ENCODE peak calls at places on chromosomes 2 and 18, in ten cellular contexts. R is K562; K is tibial nerve; I is lung; M is heart right ventricle; G is IMR-90; U is CD8-positive, alpha-beta memory T cell; Q is A549; E is right cardiac atrium; D is A673. Y is an unnamed sample. For H3K4me1, the result is how much of the 10 kb centered on the place peaks cover.

GRCh38 chr2:186346216-186346615 is 139.8 kb upstream of the ZC3H15 start:
- DNase-seq in I (no peak), D (no peak), R (no peak), E (no peak), M (no peak), U (no peak), K (no peak), Q (no peak), G (no peak), Y (no peak)

GRCh38 chr2:156110890-156111289 is 221.6 kb downstream of the NR4A2 start:
- DNase-seq in M (no peak), K (no peak), E (peak), G (no peak), I (no peak), R (peak), D (peak), U (no peak), Q (no peak), Y (peak)

GRCh38 chr2:242098445-242099128 is 229.1 kb downstream of the RTP5 start:
- DNase-seq in D (no peak), U (no peak), Q (no peak), E (no peak), R (peak), I (no peak), M (no peak), G (peak), K (no peak), Y (no peak)

GRCh38 chr18:36464126-36464651 is 166.7 kb downstream of the FHOD3 start:
- DNase-seq in E (no peak), M (no peak), G (peak), K (no peak), D (no peak), Q (no peak), U (no peak), R (no peak), I (no peak), Y (peak)

GRCh38 chr2:160484859-160485520 is 8.6 kb downstream of the RBMS1 start:
- DNase-seq in U (no peak), D (peak), E (no peak), K (no peak), R (no peak), I (no peak), G (no peak), Q (no peak), M (no peak), Y (peak)

GRCh38 chr2:27681844-27682243 is 18.2 kb downstream of the SLC4A1AP start:
- DNase-seq in D (no peak), G (peak), E (no peak), R (no peak), M (no peak), I (no peak), Q (no peak), K (no peak), U (no peak), Y (peak)

GRCh38 chr2:210577263-210578071 is 21.1 kb downstream of the CPS1 start:
- DNase-seq in M (no peak), R (peak), E (no peak), K (no peak), D (peak), I (no peak), G (peak), Q (peak), U (peak), Y (peak)

GRCh38 chr2:67797801-67798535 is 264.8 kb downstream of the C1D start:
- DNase-seq in U (no peak), I (peak), D (peak), Q (no peak), G (peak), M (no peak), E (no peak), R (no peak), K (no peak), Y (no peak)

GRCh38 chr2:114160263-114161001 is 270.5 kb downstream of the ACTR3 start:
- DNase-seq in M (no peak), E (no peak), U (no peak), G (no peak), K (no peak), I (no peak), R (no peak), D (no peak), Q (no peak), Y (peak)

GRCh38 chr2:20223345-20224190 is 1.4 kb downstream of the SDC1 start:
- DNase-seq in I (no peak), K (no peak), M (no peak), R (no peak), G (peak), D (peak), Q (peak), E (peak), U (no peak), Y (no peak)

GRCh38 chr2:117698287-117698686 is 116.2 kb upstream of the DDX18 start:
- DNase-seq in G (no peak), K (no peak), R (no peak), I (no peak), D (no peak), E (no peak), U (no peak), Q (no peak), M (no peak), Y (no peak)

GRCh38 chr2:155026646-155027045 is 328.2 kb downstream of the KCNJ3 start:
- DNase-seq in I (no peak), U (no peak), M (no peak), D (no peak), K (no peak), R (no peak), G (no peak), E (no peak), Q (no peak), Y (no peak)

GRCh38 chr18:3720818-3721545 is 271.0 kb downstream of the TGIF1 start:
- DNase-seq in U (no peak), Q (no peak), I (no peak), K (no peak), R (no peak), G (no peak), E (no peak), M (no peak), D (peak), Y (peak)

GRCh38 chr18:34866739-34867138 is 156.6 kb downstream of the DTNA start:
- DNase-seq in I (no peak), M (no peak), K (no peak), U (no peak), G (peak), R (no peak), E (no peak), D (peak), Q (no peak), Y (no peak)

GRCh38 chr2:128041561-128041960 is 13.7 kb upstream of the SAP130 start:
- DNase-seq in K (no peak), G (no peak), R (no peak), U (no peak), Q (no peak), E (no peak), D (no peak), M (no peak), I (no peak), Y (no peak)

GRCh38 chr2:216006164-216006663 is 7.1 kb downstream of the MREG start:
- DNase-seq in E (no peak), U (peak), Q (no peak), D (peak), R (peak), I (peak), K (no peak), G (no peak), M (no peak), Y (no peak)

GRCh38 chr18:45910405-45911023 is 56.6 kb downstream of the EPG5 start:
- DNase-seq in M (peak), K (no peak), R (peak), G (peak), U (peak), I (peak), E (peak), D (peak), Q (peak), Y (peak)

GRCh38 chr2:1482981-1483380 is 69.7 kb downstream of the TPO start:
- DNase-seq in K (no peak), R (no peak), U (no peak), E (no peak), Q (no peak), M (no peak), G (no peak), D (no peak), I (no peak), Y (no peak)

GRCh38 chr2:96764253-96764637 is 3.5 kb downstream of the CNNM4 start:
- DNase-seq in Q (no peak), M (peak), K (no peak), E (peak), U (no peak), D (no peak), R (peak), I (no peak), G (no peak), Y (no peak)

GRCh38 chr2:23322813-23323212 is 62.2 kb upstream of the KLHL29 start:
- DNase-seq in R (no peak), G (no peak), Q (no peak), D (no peak), E (no peak), M (no peak), U (no peak), I (no peak), K (no peak), Y (peak)

GRCh38 chr2:188478724-188479123 is 187.1 kb downstream of the GULP1 start:
- DNase-seq in M (no peak), G (no peak), K (no peak), U (no peak), D (peak), I (no peak), E (no peak), R (no peak), Q (no peak), Y (peak)

GRCh38 chr2:236303935-236304334 is 39.7 kb upstream of the ASB18 start:
- DNase-seq in R (no peak), U (no peak), E (no peak), K (no peak), G (no peak), M (no peak), I (no peak), D (no peak), Q (no peak), Y (no peak)

GRCh38 chr2:3204031-3204430 is 173.6 kb downstream of the EIPR1 start:
- DNase-seq in E (no peak), R (no peak), D (no peak), G (no peak), M (no peak), U (no peak), K (no peak), I (no peak), Q (no peak), Y (no peak)

GRCh38 chr18:48992791-48993555 is 42.2 kb upstream of the SMAD7 start:
- DNase-seq in M (no peak), Q (no peak), G (no peak), D (no peak), E (no peak), R (peak), U (no peak), I (no peak), K (no peak), Y (peak)

GRCh38 chr2:241598487-241598886 is 38.5 kb downstream of the THAP4 start:
- DNase-seq in U (no peak), I (no peak), R (no peak), Q (no peak), G (no peak), M (no peak), E (no peak), K (no peak), D (no peak), Y (peak)

GRCh38 chr18:31225668-31226067 is 63.0 kb upstream of the DSC1 start:
- DNase-seq in I (no peak), Q (no peak), D (no peak), R (no peak), U (no peak), E (peak), M (peak), G (peak), K (no peak), Y (no peak)

GRCh38 chr18:13381907-13382682 is 163.5 kb downstream of the LDLRAD4 start:
- DNase-seq in D (no peak), K (peak), U (peak), R (no peak), Q (no peak), G (peak), M (peak), E (peak), I (peak), Y (peak)

GRCh38 chr18:22796069-22796468 is 137.1 kb upstream of the RBBP8 start:
- DNase-seq in M (no peak), G (peak), U (no peak), Q (no peak), I (no peak), K (no peak), E (no peak), D (no peak), R (no peak), Y (peak)

GRCh38 chr2:197211881-197212342 is 98.7 kb downstream of the ANKRD44 start:
- DNase-seq in U (peak), E (no peak), K (no peak), G (no peak), M (no peak), Q (no peak), R (no peak), I (no peak), D (no peak), Y (no peak)

GRCh38 chr18:62876106-62876505 is 160.8 kb downstream of the PHLPP1 start:
- DNase-seq in E (no peak), I (no peak), U (no peak), K (no peak), M (no peak), G (no peak), Q (no peak), D (no peak), R (no peak), Y (no peak)

GRCh38 chr2:239467956-239468490 is 67.2 kb upstream of the HDAC4 start:
- DNase-seq in M (no peak), U (no peak), R (no peak), G (no peak), K (no peak), E (no peak), Q (no peak), I (no peak), D (no peak), Y (no peak)

GRCh38 chr18:28163201-28163778 is 13.6 kb downstream of the CDH2 start:
- DNase-seq in G (peak), K (no peak), M (peak), E (no peak), I (no peak), U (no peak), D (no peak), Q (no peak), R (no peak), Y (no peak)

GRCh38 chr2:120949027-120949956 is 213.6 kb downstream of the GLI2 start:
- DNase-seq in G (no peak), R (peak), M (no peak), D (no peak), K (no peak), I (no peak), E (peak), Q (peak), U (no peak), Y (peak)

GRCh38 chr2:23637011-23637778 is 252.2 kb downstream of the KLHL29 start:
- DNase-seq in Q (no peak), R (no peak), I (no peak), D (no peak), M (peak), K (no peak), G (peak), U (no peak), E (no peak), Y (no peak)

GRCh38 chr2:75317801-75318200 is 118.5 kb upstream of the TACR1 start:
- DNase-seq in R (no peak), M (no peak), E (no peak), K (no peak), Q (no peak), G (no peak), D (no peak), I (no peak), U (no peak), Y (no peak)

GRCh38 chr2:16404551-16405300 is 260.9 kb downstream of the CYRIA start:
- DNase-seq in G (no peak), K (no peak), D (no peak), Q (no peak), U (no peak), M (no peak), R (no peak), I (no peak), E (no peak), Y (no peak)

GRCh38 chr2:30809938-30810337 is 2.7 kb upstream of the CAPN13 start:
- DNase-seq in I (no peak), E (no peak), U (no peak), Q (no peak), M (no peak), R (no peak), D (no peak), G (no peak), K (no peak), Y (no peak)

GRCh38 chr2:196170202-196170680 is 1.1 kb downstream of the STK17B start:
- DNase-seq in G (peak), K (no peak), D (peak), U (peak), M (peak), Q (peak), R (peak), I (peak), E (no peak), Y (peak)

DNA sequence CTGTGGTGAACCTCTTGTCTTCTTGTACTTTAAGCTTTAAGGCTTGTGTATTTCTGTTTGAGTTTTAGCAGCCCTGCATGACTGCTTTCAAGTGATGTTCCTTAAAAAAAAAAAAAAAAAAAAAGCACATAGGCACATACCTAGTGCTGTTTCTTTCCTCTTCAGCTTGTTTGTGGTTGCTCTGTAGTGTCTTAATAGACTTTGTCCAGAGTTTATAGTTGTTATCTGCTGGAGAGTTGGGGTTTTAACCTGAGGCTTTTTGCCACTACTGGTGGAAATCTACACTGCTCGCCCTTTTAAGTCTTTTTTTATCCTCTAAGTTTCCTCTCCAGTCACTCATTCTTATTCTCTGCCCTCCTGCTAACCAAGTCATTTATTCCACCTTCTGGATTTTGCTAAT is 34.5 kb downstream of the AGFG1 start:
- DNase-seq in Q (no peak), D (no peak), I (no peak), M (no peak), E (no peak), K (no peak), R (no peak), U (no peak), G (no peak), Y (peak)
- H3K4me1 ChIP-seq in Q (half or more), D (under half), I (under half), M (under half), E (under half), K (half or more), R (under half), U (half or more), G (under half), Y (under half)

GRCh38 chr18:53887447-53887846 is 337.0 kb downstream of the MBD2 start:
- DNase-seq in Q (no peak), M (no peak), E (no peak), R (no peak), D (no peak), K (no peak), U (no peak), I (no peak), G (no peak), Y (no peak)
- H3K27ac ChIP-seq in Q (no peak), M (no peak), E (no peak), R (no peak), D (no peak), K (no peak), U (no peak), I (no peak), G (no peak), Y (no peak)

GRCh38 chr18:79404567-79404910 is 8.8 kb downstream of the NFATC1 start:
- DNase-seq in G (no peak), K (no peak), U (no peak), Q (no peak), E (peak), D (no peak), R (peak), I (no peak), M (no peak), Y (no peak)
- H3K4me3 ChIP-seq in G (no peak), K (no peak), U (peak), Q (no peak), E (no peak), D (no peak), R (no peak), I (no peak), M (no peak), Y (no peak)

GRCh38 chr2:60453896-60454295 is 99.6 kb downstream of the BCL11A start:
- DNase-seq in U (no peak), D (no peak), G (no peak), K (no peak), I (no peak), E (no peak), R (no peak), M (no peak), Q (no peak), Y (no peak)

GRCh38 chr2:60447943-60448342 is 105.5 kb downstream of the BCL11A start:
- DNase-seq in E (no peak), M (no peak), G (no peak), R (no peak), Q (no peak), D (no peak), K (no peak), I (no peak), U (no peak), Y (no peak)

GRCh38 chr2:60453301-60453700 is 100.2 kb downstream of the BCL11A start:
- DNase-seq in G (no peak), Q (no peak), M (no peak), U (no peak), I (no peak), K (no peak), D (no peak), E (no peak), R (no peak), Y (no peak)

GRCh38 chr2:60446413-60447358 is 106.8 kb downstream of the BCL11A start:
- DNase-seq in Q (no peak), M (no peak), E (no peak), G (no peak), R (no peak), U (no peak), D (no peak), I (no peak), K (no peak), Y (no peak)

DNA sequence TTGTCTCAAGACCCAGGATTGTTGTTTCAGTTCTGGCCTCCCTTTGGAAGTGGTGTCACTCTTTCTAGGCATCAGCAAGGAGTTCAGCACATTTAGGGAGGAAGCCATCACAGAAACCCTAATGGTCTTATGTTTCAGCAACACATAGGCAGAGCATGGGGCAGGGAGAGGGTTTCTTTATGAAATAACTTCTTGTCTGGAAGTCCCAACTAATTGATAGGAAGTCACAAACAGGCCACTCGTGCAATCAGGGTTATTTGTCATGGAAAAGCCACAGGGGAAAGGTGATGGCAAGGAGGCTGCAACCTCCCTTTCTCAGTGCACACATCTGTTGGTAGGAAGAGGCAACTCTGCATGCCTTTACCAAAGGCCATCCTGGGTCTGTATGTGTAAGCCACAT is 103.0 kb downstream of the BCL11A start:
- DNase-seq in G (no peak), M (no peak), Q (no peak), I (no peak), R (no peak), D (no peak), K (no peak), U (no peak), E (no peak), Y (no peak)
- H3K4me1 ChIP-seq in G (under half), M (under half), Q (under half), I (under half), R (under half), D (under half), K (under half), U (under half), E (under half), Y (under half)

GRCh38 chr18:58047556-58047882 is 3.5 kb downstream of the NEDD4L start:
- DNase-seq in Q (no peak), K (no peak), D (no peak), G (no peak), U (no peak), E (no peak), M (no peak), I (no peak), R (no peak), Y (no peak)
- H3K27ac ChIP-seq in Q (no peak), K (no peak), D (no peak), G (no peak), U (no peak), E (no peak), M (no peak), I (no peak), R (no peak), Y (no peak)

DNA sequence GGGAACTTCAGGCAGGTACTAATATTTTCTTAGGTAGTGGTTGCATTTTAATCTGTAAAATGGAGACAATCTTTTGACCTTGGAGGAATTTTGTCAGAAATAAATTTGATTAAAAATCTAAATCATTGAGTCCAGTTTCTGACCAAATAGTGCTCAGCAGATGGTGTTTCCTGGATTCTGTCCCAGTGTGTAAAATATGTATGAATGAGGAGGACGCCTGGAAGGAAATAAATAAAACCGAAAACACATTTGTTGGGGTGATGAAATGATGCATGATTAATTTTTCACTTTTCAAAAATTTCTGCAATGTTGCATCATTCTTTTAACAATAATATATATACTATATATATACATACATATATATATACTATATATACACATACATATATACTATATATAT is 261.1 kb upstream of the TRIB2 start:
- DNase-seq in I (no peak), Q (no peak), D (no peak), M (no peak), U (no peak), G (peak), R (no peak), E (no peak), K (no peak), Y (no peak)
- H3K4me3 ChIP-seq in I (no peak), Q (no peak), D (no peak), M (no peak), U (no peak), G (no peak), R (no peak), E (no peak), K (no peak), Y (no peak)

GRCh38 chr2:46564811-46565241 is 85.5 kb downstream of the TMEM247 start:
- DNase-seq in Q (no peak), G (no peak), M (peak), R (peak), U (no peak), K (no peak), I (no peak), E (peak), D (no peak), Y (no peak)
- H3K4me1 ChIP-seq in Q (under half), G (under half), M (half or more), R (under half), U (under half), K (half or more), I (under half), E (under half), D (under half), Y (under half)

Y was measured in small intestine.